ENCODE peak calls at places on chromosome 21, in nine cellular contexts. V is endothelial cell of umbilical vein, P is NB4, T is ovary, H is A549, F is HCT116, Z is GM12891, S is sigmoid colon, O is right lobe of liver. N is an unnamed sample.

GRCh38 chr21:31132574-31133242 is 94.4 kb upstream of the KRTAP19-8 start:
- DNase-seq in V (no peak), P (peak), T (no peak), H (no peak), F (no peak), Z (no peak), S (no peak), O (no peak), N (no peak)

GRCh38 chr21:14684071-14684470 is 138.0 kb upstream of the SAMSN1 start:
- DNase-seq in V (no peak), P (peak), T (no peak), H (no peak), F (no peak), Z (no peak), S (no peak), O (no peak), N (no peak)

GRCh38 chr21:29189358-29189757 is 58.9 kb downstream of the MAP3K7CL start:
- DNase-seq in V (no peak), P (no peak), T (no peak), H (no peak), F (no peak), Z (no peak), S (no peak), O (no peak), N (no peak)

GRCh38 chr21:32524010-32524719 is 61.2 kb downstream of the TCP10L start:
- DNase-seq in V (peak), P (no peak), T (no peak), H (no peak), F (no peak), Z (no peak), S (peak), O (no peak), N (no peak)

GRCh38 chr21:25149022-25149421 is 458.3 kb downstream of the MRPL39 start:
- DNase-seq in V (no peak), P (no peak), T (no peak), H (no peak), F (no peak), Z (no peak), S (no peak), O (no peak), N (no peak)

GRCh38 chr21:21210552-21210951 is 212.3 kb downstream of the NCAM2 start:
- DNase-seq in V (no peak), P (no peak), T (no peak), H (no peak), F (no peak), Z (no peak), S (no peak), O (no peak), N (no peak)

GRCh38 chr21:18461743-18462142 is 58.2 kb upstream of the TMPRSS15 start:
- DNase-seq in V (no peak), P (no peak), T (no peak), H (no peak), F (no peak), Z (no peak), S (no peak), O (no peak), N (no peak)

GRCh38 chr21:38920631-38921398 is 115.1 kb downstream of the ETS2 start:
- DNase-seq in V (no peak), P (no peak), T (peak), H (peak), F (no peak), Z (no peak), S (peak), O (no peak), N (no peak)

GRCh38 chr21:32046191-32046590 is 173.4 kb downstream of the HUNK start:
- DNase-seq in V (no peak), P (no peak), T (no peak), H (no peak), F (no peak), Z (no peak), S (no peak), O (no peak), N (no peak)

GRCh38 chr21:10511116-10511515 is 10.3 kb upstream of the TPTE start:
- DNase-seq in V (no peak), P (no peak), T (no peak), H (no peak), F (no peak), Z (no peak), S (no peak), O (no peak), N (no peak)

GRCh38 chr21:32690085-32690484 is 37.7 kb downstream of the SYNJ1 start:
- DNase-seq in V (no peak), P (no peak), T (no peak), H (no peak), F (no peak), Z (no peak), S (no peak), O (no peak), N (no peak)

GRCh38 chr21:46003575-46004007 is 22.0 kb downstream of the COL6A1 start:
- DNase-seq in V (no peak), P (no peak), T (peak), H (no peak), F (no peak), Z (no peak), S (peak), O (peak), N (no peak)

GRCh38 chr21:46005481-46005881 is 23.9 kb downstream of the COL6A1 start:
- DNase-seq in V (no peak), P (no peak), T (no peak), H (no peak), F (no peak), Z (no peak), S (peak), O (no peak), N (no peak)

GRCh38 chr21:46004168-46004861 is 22.7 kb downstream of the COL6A1 start:
- DNase-seq in V (no peak), P (no peak), T (no peak), H (no peak), F (no peak), Z (no peak), S (peak), O (no peak), N (no peak)

GRCh38 chr21:46006547-46007497 is 25.3 kb downstream of the COL6A1 start:
- DNase-seq in V (no peak), P (no peak), T (no peak), H (no peak), F (no peak), Z (no peak), S (peak), O (no peak), N (no peak)

DNA sequence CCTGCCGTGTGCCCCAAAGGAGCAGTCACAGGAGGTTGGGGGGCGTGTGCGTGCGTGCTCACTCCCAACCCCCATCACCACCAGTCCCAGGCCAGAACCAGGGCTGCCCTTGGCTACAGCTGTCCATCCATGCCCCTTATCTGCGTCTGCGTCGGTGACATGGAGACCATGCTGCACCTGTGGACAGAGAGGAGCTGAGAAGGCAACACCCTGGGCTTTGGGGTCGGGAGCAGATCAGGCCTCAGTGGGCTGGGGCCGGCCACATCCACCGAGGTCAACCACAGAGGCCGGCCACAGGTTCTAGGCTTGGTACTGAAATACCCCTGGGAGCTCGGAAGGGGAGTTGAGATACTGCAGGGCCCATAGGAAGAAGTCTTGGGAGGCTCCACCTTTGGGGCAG is 23.5 kb downstream of the COL6A1 start:
- DNase-seq in V (no peak), P (no peak), T (no peak), H (no peak), F (no peak), Z (no peak), S (peak), O (no peak), N (no peak)
- TF ChIP-seq POLR2A in V (no peak), P (no peak), T (no peak), H (no peak), F (no peak), Z (no peak), S (no peak), O (no peak), N (no peak)

DNA sequence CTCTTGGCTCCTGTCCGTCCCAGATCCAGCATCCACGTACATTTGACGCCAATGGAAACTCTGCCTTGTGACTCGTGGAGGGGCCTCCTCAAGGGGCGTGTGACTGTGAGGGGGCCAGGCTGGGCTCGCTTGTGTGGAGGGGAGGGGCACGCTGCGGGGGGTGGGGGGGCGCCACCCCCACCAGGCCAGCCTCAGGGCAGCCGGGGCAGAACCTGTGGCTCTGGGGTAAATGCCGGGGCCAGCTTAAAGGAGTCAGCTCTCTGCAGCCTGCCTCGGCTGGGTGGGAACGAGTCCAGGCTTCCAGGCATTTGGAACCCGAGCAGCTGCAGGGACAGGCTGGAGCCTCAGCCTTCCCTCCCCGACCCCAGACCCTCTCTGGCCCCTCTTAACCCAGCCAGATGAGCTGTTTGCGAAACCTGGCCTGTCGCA is 94.0 kb downstream of the SIK1 start:
- DNase-seq in V (no peak), P (no peak), T (peak), H (peak), F (no peak), Z (no peak), S (no peak), O (no peak), N (no peak)
- TF ChIP-seq POLR2A in V (no peak), P (no peak), T (no peak), H (no peak), F (no peak), Z (no peak), S (no peak), O (no peak), N (no peak)

GRCh38 chr21:44822484-44823178 is 4.8 kb upstream of the SUMO3 start:
- DNase-seq in V (no peak), P (no peak), T (no peak), H (no peak), F (no peak), Z (no peak), S (no peak), O (no peak), N (peak)

GRCh38 chr21:44818636-44819011 is 762 bp upstream of the SUMO3 start:
- DNase-seq in V (no peak), P (no peak), T (peak), H (no peak), F (no peak), Z (no peak), S (peak), O (no peak), N (no peak)

GRCh38 chr21:44819283-44820243 is 1.7 kb upstream of the SUMO3 start:
- DNase-seq in V (no peak), P (no peak), T (no peak), H (no peak), F (no peak), Z (no peak), S (peak), O (no peak), N (no peak)

GRCh38 chr21:44823179-44823654 is 5.4 kb upstream of the SUMO3 start:
- DNase-seq in V (no peak), P (no peak), T (no peak), H (no peak), F (no peak), Z (no peak), S (no peak), O (no peak), N (no peak)

DNA sequence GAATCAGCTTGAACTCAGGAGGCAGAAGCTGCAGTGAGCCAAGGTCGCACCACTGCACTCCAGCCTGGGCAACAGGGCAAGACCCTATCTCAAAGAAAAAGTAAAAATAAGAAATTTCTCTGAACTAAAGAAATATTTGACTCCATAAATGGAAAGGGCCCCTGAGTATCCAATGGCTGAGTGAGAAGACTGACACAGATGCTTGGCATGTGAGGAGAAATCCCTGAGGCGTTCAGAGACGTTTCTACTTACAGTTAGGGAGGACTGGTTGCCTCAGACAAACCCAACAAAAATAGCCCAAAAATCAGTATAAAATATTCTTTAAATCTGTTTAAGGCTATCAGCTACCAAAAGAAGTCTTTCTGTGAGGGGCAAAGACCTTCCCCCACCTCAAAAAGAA is 3.0 kb upstream of the SUMO3 start:
- DNase-seq in V (no peak), P (no peak), T (no peak), H (no peak), F (no peak), Z (no peak), S (peak), O (no peak), N (no peak)
- TF ChIP-seq POLR2A in V (no peak), P (no peak), T (no peak), H (no peak), F (no peak), Z (no peak), S (no peak), O (no peak), N (no peak)

GRCh38 chr21:37073417-37074194 is 552 bp downstream of the TTC3 start:
- DNase-seq in V (peak), P (peak), T (peak), H (peak), F (no peak), Z (peak), S (peak), O (peak), N (peak)
- TF ChIP-seq POLR2A in V (peak), P (no peak), T (no peak), H (no peak), F (no peak), Z (peak), S (no peak), O (no peak), N (peak)

GRCh38 chr21:26844258-26845065 is 747 bp downstream of the ADAMTS1 start:
- DNase-seq in V (peak), P (no peak), T (peak), H (peak), F (no peak), Z (no peak), S (peak), O (peak), N (peak)

GRCh38 chr21:26846036-26846931 is 1.1 kb upstream of the ADAMTS1 start:
- DNase-seq in V (peak), P (no peak), T (peak), H (peak), F (no peak), Z (no peak), S (peak), O (peak), N (no peak)

GRCh38 chr21:26845750-26846035 is 484 bp upstream of the ADAMTS1 start:
- DNase-seq in V (no peak), P (no peak), T (no peak), H (no peak), F (no peak), Z (no peak), S (no peak), O (no peak), N (no peak)

GRCh38 chr21:26843912-26844257 is 1.3 kb downstream of the ADAMTS1 start:
- DNase-seq in V (no peak), P (no peak), T (no peak), H (peak), F (no peak), Z (no peak), S (no peak), O (no peak), N (no peak)

GRCh38 chr21:26845066-26845749 is at the start of gene ADAMTS1:
- DNase-seq in V (peak), P (no peak), T (peak), H (peak), F (no peak), Z (no peak), S (peak), O (peak), N (peak)
- TF ChIP-seq POLR2A in V (peak), P (no peak), T (peak), H (no peak), F (no peak), Z (no peak), S (peak), O (peak), N (no peak)

DNA sequence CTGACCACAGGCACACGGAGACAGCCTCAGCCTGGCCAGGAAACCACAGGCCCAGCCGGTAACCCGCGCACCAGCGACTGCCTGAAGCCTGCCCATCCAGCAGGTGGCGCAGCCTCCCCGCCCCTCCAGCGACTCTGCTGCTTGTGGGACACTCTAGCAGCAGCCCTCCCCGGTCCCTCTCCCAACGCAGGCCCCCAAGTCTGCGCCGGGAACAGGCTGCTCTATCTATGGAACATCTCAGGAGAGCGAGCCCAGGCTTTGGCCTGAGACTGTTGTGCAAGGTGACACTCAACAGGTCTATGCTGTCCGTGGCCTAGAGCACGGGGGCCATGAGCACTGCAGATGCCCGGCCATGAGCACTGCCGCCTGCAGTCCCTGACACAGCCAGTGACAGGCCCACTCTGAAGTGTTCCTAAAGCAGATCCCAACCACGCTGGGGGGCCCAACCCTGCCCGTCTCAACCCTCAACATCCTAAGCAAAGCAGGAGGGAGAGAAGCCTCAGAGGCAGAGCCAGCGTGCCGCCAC is 28.4 kb downstream of the WDR4 start:
- DNase-seq in V (no peak), P (peak), T (no peak), H (peak), F (no peak), Z (peak), S (no peak), O (no peak), N (peak)
- TF ChIP-seq POLR2A in V (no peak), P (no peak), T (no peak), H (no peak), F (no peak), Z (no peak), S (no peak), O (no peak), N (no peak)

GRCh38 chr21:44005071-44005470 is 7.0 kb upstream of the TRAPPC10 start:
- DNase-seq in V (no peak), P (no peak), T (no peak), H (no peak), F (no peak), Z (no peak), S (no peak), O (no peak), N (no peak)

GRCh38 chr21:44003307-44003966 is 8.7 kb upstream of the TRAPPC10 start:
- DNase-seq in V (no peak), P (no peak), T (no peak), H (no peak), F (no peak), Z (no peak), S (no peak), O (no peak), N (no peak)

GRCh38 chr21:44005593-44005992 is 6.5 kb upstream of the TRAPPC10 start:
- DNase-seq in V (no peak), P (no peak), T (no peak), H (no peak), F (no peak), Z (no peak), S (no peak), O (peak), N (no peak)

GRCh38 chr21:44006017-44006624 is 6.0 kb upstream of the TRAPPC10 start:
- DNase-seq in V (peak), P (no peak), T (no peak), H (peak), F (no peak), Z (no peak), S (peak), O (no peak), N (no peak)

DNA sequence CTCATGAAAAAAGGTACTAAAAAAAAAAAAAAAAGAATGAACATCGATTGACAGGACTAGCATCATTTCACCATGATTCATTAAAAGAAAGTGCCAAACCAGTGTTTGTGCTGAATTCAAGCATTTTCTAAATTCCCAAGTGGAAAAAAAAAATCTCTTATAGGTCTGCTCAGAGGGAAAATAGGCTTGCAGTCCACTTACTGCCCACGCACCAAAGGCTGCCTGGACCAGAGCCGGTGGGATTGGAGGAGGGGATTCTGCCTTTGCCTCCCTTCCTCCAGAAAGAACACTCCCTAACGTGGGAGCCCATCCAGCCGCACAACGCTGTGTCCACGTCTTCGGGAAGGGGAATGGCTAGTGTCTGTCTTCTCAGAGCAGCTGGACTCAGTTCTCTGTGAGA is 5.5 kb upstream of the TRAPPC10 start:
- DNase-seq in V (no peak), P (no peak), T (no peak), H (no peak), F (no peak), Z (no peak), S (no peak), O (no peak), N (no peak)
- TF ChIP-seq POLR2A in V (no peak), P (no peak), T (no peak), H (no peak), F (no peak), Z (no peak), S (no peak), O (no peak), N (no peak)

GRCh38 chr21:35401476-35401875 is 352.4 kb upstream of the RUNX1 start:
- DNase-seq in V (no peak), P (no peak), T (no peak), H (no peak), F (no peak), Z (no peak), S (no peak), O (no peak), N (no peak)
- TF ChIP-seq POLR2A in V (no peak), P (no peak), T (no peak), H (no peak), F (no peak), Z (no peak), S (no peak), O (no peak), N (no peak)